ENCODE peak calls at places on chromosomes 11 and 22, in five cellular contexts. Y is CD8-positive, alpha-beta T cell; Z is cardiac fibroblast; X is GM20000; W is right atrium auricular region. P is an unnamed sample.

GRCh38 chr11:98136357-98136756 is 884.4 kb upstream of the CNTN5 start:
- DNase-seq in Y (no peak), Z (no peak), X (no peak), W (no peak), P (no peak)

GRCh38 chr11:74815966-74816365 is 67.3 kb downstream of the RNF169 start:
- DNase-seq in Y (no peak), Z (peak; percentile 33), X (no peak), W (no peak), P (no peak)

GRCh38 chr11:121889931-121890330 is 226.1 kb downstream of the BLID start:
- DNase-seq in Y (no peak), Z (peak; percentile 46), X (no peak), W (no peak), P (no peak)

GRCh38 chr11:61138940-61139339 is 22.3 kb downstream of the VPS37C start:
- DNase-seq in Y (no peak), Z (peak; percentile 89), X (no peak), W (no peak), P (no peak)

GRCh38 chr11:119776031-119776636 is 47.1 kb upstream of the NECTIN1 start:
- DNase-seq in Y (no peak), Z (no peak), X (no peak), W (no peak), P (no peak)

GRCh38 chr11:35525501-35526175 is at the start of gene PAMR1:
- DNase-seq in Y (no peak), Z (peak; percentile 88), X (peak; percentile 21), W (peak; percentile 76), P (no peak)

GRCh38 chr11:43021466-43021865 is 290.3 kb upstream of the API5 start:
- DNase-seq in Y (no peak), Z (no peak), X (peak; percentile 9), W (no peak), P (no peak)

GRCh38 chr11:75387742-75388294 is 11.5 kb upstream of the RPS3 start:
- DNase-seq in Y (no peak), Z (no peak), X (no peak), W (no peak), P (no peak)

GRCh38 chr22:48245119-48245485 is 1482.7 kb downstream of the TBC1D22A start:
- DNase-seq in Y (no peak), Z (no peak), X (no peak), W (no peak), P (peak; percentile 36)

GRCh38 chr11:16373768-16374167 is 17.4 kb upstream of the SOX6 start:
- DNase-seq in Y (no peak), Z (no peak), X (no peak), W (no peak), P (no peak)

GRCh38 chr11:31607914-31608313 is 98.3 kb downstream of the ELP4 start:
- DNase-seq in Y (no peak), Z (no peak), X (no peak), W (no peak), P (no peak)

GRCh38 chr11:60328460-60328859 is 1.4 kb downstream of the MS4A6E start:
- DNase-seq in Y (no peak), Z (no peak), X (no peak), W (no peak), P (no peak)

GRCh38 chr11:7300281-7300680 is 48.6 kb downstream of the SYT9 start:
- DNase-seq in Y (no peak), Z (no peak), X (no peak), W (no peak), P (no peak)

GRCh38 chr11:34773826-34774225 is 142.4 kb downstream of the APIP start:
- DNase-seq in Y (no peak), Z (peak; percentile 56), X (no peak), W (no peak), P (no peak)

GRCh38 chr11:118856314-118856713 is 27.4 kb upstream of the CXCR5 start:
- DNase-seq in Y (no peak), Z (no peak), X (peak; percentile 29), W (no peak), P (no peak)

DNA sequence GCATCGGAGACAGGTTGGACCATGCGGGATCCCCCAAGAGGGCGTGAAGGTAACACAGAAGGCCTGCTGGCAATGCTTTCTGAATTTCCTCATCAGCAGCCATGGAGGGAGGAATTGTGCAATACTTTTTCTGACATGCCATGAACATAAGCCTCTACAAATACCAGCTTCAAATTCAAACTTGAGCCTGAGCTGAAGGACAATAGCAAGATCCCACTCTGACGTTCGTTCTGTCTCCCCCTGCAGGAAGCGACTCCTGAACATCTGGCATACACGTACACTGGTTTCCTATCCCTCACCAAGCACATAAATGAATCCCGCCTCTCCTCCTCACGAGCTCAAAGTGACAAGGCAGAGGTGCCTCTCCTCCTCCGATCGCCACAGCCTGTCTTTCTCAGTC is 312.2 kb downstream of the BRD1 start:
- DNase-seq in Y (no peak), Z (no peak), X (no peak), W (no peak), P (no peak)
- TF ChIP-seq CTCF in Y (no peak), Z (no peak), X (no peak), W (no peak), P (no peak)

GRCh38 chr11:45097721-45098493 is 48.5 kb upstream of the PRDM11 start:
- DNase-seq in Y (no peak), Z (peak; percentile 87), X (no peak), W (peak; percentile 58), P (peak; percentile 53)
- TF ChIP-seq CTCF in Y (no peak), Z (no peak), X (no peak), W (no peak), P (no peak)

DNA sequence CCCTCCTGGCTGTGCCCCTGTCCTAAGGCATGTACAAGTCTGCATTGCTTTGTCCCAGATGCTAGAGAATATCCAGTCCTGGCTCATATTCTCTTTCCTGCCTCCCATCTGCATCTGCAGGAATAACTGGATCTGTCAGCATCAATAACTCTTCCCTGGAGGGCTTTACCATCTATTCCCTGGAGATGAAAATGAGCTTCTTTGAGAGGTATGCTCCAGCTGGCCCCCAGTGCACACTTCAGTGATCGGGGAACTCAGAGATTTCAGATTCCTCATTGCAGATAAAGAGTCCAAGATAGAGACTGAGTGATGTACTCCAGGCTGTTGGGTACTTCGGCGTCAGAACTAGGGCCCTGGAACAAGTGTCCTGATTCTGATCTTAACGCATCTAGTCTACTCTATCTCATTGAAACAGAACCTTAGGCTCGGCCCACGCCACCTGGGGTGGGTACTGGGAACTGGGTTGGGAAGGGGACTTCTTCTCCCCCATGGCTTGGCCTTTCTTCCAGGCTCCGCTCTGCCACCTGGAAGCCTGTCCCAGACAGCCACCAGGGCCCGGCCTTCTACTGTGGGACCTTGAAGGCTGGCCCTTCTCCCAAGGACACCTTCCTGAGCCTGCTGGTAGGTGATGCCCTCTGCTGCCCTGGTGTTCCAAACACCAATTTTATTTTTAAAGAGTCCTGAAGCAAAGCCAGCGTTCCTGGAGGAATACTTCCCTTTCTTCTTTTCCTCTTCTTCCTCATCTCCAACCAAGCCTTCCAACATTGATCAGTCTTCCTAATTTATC is 17.8 kb upstream of the GLB1L2 start:
- DNase-seq in Y (no peak), Z (no peak), X (no peak), W (no peak), P (no peak)
- TF ChIP-seq CTCF in Y (no peak), Z (no peak), X (no peak), W (no peak), P (no peak)

DNA sequence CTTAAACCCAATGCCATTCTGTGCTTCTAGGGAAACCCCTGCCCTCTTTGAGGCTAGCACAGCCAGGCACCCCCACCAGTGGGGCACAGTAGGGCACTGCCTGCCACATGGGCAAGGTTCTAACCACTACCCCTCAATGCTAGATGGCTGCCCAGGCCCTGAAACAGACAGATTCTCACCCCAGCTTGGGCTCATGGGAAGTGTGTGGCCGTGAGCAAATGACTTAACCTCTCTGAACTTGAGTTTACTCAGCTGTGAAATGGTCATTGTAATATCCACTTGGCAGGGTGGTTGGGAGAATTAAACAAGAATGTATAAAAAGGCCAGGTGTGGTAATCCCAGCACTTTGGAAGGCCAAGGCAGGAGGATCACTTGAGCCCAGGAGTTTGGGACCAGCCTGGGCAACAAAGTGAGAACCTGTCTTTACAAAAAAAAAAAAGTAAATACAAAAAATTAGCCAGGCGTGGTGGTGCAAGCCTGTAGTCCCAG is 22.4 kb downstream of the C22orf23 start:
- DNase-seq in Y (no peak), Z (no peak), X (no peak), W (no peak), P (no peak)
- TF ChIP-seq CTCF in Y (no peak), Z (no peak), X (no peak), W (no peak), P (no peak)

GRCh38 chr22:36180038-36180880 is 19.7 kb upstream of the APOL3 start:
- DNase-seq in Y (peak; percentile 83), Z (peak; percentile 81), X (peak; percentile 83), W (peak; percentile 92), P (peak; percentile 84)
- TF ChIP-seq CTCF in Y (peak; percentile 84), Z (peak; percentile 90), X (peak; percentile 72), W (peak; percentile 73), P (peak; percentile 90)

GRCh38 chr11:79228417-79228755 is 212.4 kb downstream of the TENM4 start:
- DNase-seq in Y (no peak), Z (no peak), X (no peak), W (no peak), P (no peak)

GRCh38 chr11:79227308-79227707 is 213.5 kb downstream of the TENM4 start:
- DNase-seq in Y (no peak), Z (no peak), X (no peak), W (no peak), P (no peak)

GRCh38 chr11:79226136-79226535 is 214.7 kb downstream of the TENM4 start:
- DNase-seq in Y (no peak), Z (no peak), X (no peak), W (no peak), P (no peak)

GRCh38 chr11:79229047-79229446 is 211.8 kb downstream of the TENM4 start:
- DNase-seq in Y (no peak), Z (no peak), X (no peak), W (no peak), P (no peak)

GRCh38 chr11:79227732-79228416 is 213.0 kb downstream of the TENM4 start:
- DNase-seq in Y (no peak), Z (no peak), X (no peak), W (no peak), P (no peak)
- TF ChIP-seq CTCF in Y (no peak), Z (no peak), X (no peak), W (no peak), P (no peak)

DNA sequence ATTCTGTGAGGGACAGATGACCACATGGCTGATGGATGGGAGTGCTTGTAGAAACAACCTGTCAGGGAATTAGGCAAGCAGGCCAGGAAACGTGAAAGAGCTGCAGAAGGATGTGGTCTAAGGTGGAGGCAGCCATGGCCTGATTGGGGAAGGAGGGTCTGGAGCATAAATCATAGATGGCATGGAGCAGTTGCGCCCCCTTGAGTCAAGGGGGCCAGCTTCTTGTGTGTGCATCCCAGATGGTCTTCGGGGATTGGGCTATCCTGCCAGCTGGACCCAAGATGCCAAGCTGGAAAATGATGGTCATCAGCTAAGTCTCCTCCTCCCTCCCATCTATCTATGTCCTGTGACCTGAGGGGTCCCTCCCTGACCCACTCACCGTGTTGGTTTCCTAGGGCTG is 119.4 kb upstream of the CLPB start:
- DNase-seq in Y (no peak), Z (no peak), X (peak; percentile 27), W (peak; percentile 50), P (no peak)
- TF ChIP-seq CTCF in Y (no peak), Z (no peak), X (peak; percentile 41), W (no peak), P (peak; percentile 28)

P was measured in natural killer cell.